ENCODE peak calls at places on chromosomes 13 and 19, in six cellular contexts. One of them, this sample, is unnamed.

GRCh38 chr13:110132178-110132975 is 174.6 kb downstream of the COL4A1 start:
- DNase-seq in esophagus squamous epithelium: no peak
- DNase-seq in GM03348: no peak
- DNase-seq in activated CD4-positive, alpha-beta T cell treated with anti-CD3 and anti-CD28 coated beads, Interleukin-2, amount 10 ng/mL, durations not matched to agents 7 days and 5 days: no peak
- DNase-seq in CD4-positive, alpha-beta T cell: no peak
- DNase-seq in stomach: no peak
- DNase-seq in this sample: no peak

GRCh38 chr19:6066661-6067646 is 43.3 kb downstream of the RFX2 start:
- DNase-seq in stomach: peak
- DNase-seq in activated CD4-positive, alpha-beta T cell treated with anti-CD3 and anti-CD28 coated beads, Interleukin-2, amount 10 ng/mL, durations not matched to agents 7 days and 5 days: no peak
- DNase-seq in GM03348: peak
- DNase-seq in esophagus squamous epithelium: peak
- DNase-seq in CD4-positive, alpha-beta T cell: no peak
- DNase-seq in this sample: peak

GRCh38 chr13:49376121-49376520 is 67.7 kb downstream of the CAB39L start:
- DNase-seq in CD4-positive, alpha-beta T cell: no peak
- DNase-seq in stomach: no peak
- DNase-seq in esophagus squamous epithelium: no peak
- DNase-seq in GM03348: no peak
- DNase-seq in activated CD4-positive, alpha-beta T cell treated with anti-CD3 and anti-CD28 coated beads, Interleukin-2, amount 10 ng/mL, durations not matched to agents 7 days and 5 days: no peak
- DNase-seq in this sample: no peak

GRCh38 chr19:708154-709141 is at the start of gene PALM:
- DNase-seq in CD4-positive, alpha-beta T cell: no peak
- DNase-seq in stomach: peak
- DNase-seq in GM03348: peak
- DNase-seq in esophagus squamous epithelium: no peak
- DNase-seq in activated CD4-positive, alpha-beta T cell treated with anti-CD3 and anti-CD28 coated beads, Interleukin-2, amount 10 ng/mL, durations not matched to agents 7 days and 5 days: no peak
- DNase-seq in this sample: peak

GRCh38 chr19:44644391-44645016 is 794 bp downstream of the PVR start:
- DNase-seq in stomach: no peak
- DNase-seq in CD4-positive, alpha-beta T cell: no peak
- DNase-seq in GM03348: no peak
- DNase-seq in activated CD4-positive, alpha-beta T cell treated with anti-CD3 and anti-CD28 coated beads, Interleukin-2, amount 10 ng/mL, durations not matched to agents 7 days and 5 days: peak
- DNase-seq in esophagus squamous epithelium: no peak
- DNase-seq in this sample: no peak

GRCh38 chr19:55178781-55179569 is 1.1 kb downstream of the SYT5 start:
- DNase-seq in CD4-positive, alpha-beta T cell: peak
- DNase-seq in activated CD4-positive, alpha-beta T cell treated with anti-CD3 and anti-CD28 coated beads, Interleukin-2, amount 10 ng/mL, durations not matched to agents 7 days and 5 days: peak
- DNase-seq in esophagus squamous epithelium: no peak
- DNase-seq in stomach: peak
- DNase-seq in GM03348: peak
- DNase-seq in this sample: peak

GRCh38 chr13:111179908-111180756 is 65.0 kb downstream of the ARHGEF7 start:
- DNase-seq in GM03348: no peak
- DNase-seq in stomach: no peak
- DNase-seq in CD4-positive, alpha-beta T cell: no peak
- DNase-seq in activated CD4-positive, alpha-beta T cell treated with anti-CD3 and anti-CD28 coated beads, Interleukin-2, amount 10 ng/mL, durations not matched to agents 7 days and 5 days: peak
- DNase-seq in esophagus squamous epithelium: no peak
- DNase-seq in this sample: no peak

GRCh38 chr19:17718467-17718987 is 753 bp upstream of the MAP1S start:
- DNase-seq in esophagus squamous epithelium: no peak
- DNase-seq in activated CD4-positive, alpha-beta T cell treated with anti-CD3 and anti-CD28 coated beads, Interleukin-2, amount 10 ng/mL, durations not matched to agents 7 days and 5 days: no peak
- DNase-seq in CD4-positive, alpha-beta T cell: no peak
- DNase-seq in GM03348: no peak
- DNase-seq in stomach: no peak
- DNase-seq in this sample: no peak

GRCh38 chr13:46598140-46598819 is 45.3 kb downstream of the LRCH1 start:
- DNase-seq in activated CD4-positive, alpha-beta T cell treated with anti-CD3 and anti-CD28 coated beads, Interleukin-2, amount 10 ng/mL, durations not matched to agents 7 days and 5 days: peak
- DNase-seq in stomach: no peak
- DNase-seq in GM03348: no peak
- DNase-seq in esophagus squamous epithelium: no peak
- DNase-seq in CD4-positive, alpha-beta T cell: no peak
- DNase-seq in this sample: no peak

GRCh38 chr19:39425744-39426143 is 10.0 kb downstream of the RPS16 start:
- DNase-seq in CD4-positive, alpha-beta T cell: no peak
- DNase-seq in activated CD4-positive, alpha-beta T cell treated with anti-CD3 and anti-CD28 coated beads, Interleukin-2, amount 10 ng/mL, durations not matched to agents 7 days and 5 days: no peak
- DNase-seq in esophagus squamous epithelium: no peak
- DNase-seq in GM03348: no peak
- DNase-seq in stomach: no peak
- DNase-seq in this sample: no peak

GRCh38 chr13:110419391-110419791 is 112.3 kb downstream of the COL4A2 start:
- DNase-seq in stomach: no peak
- DNase-seq in activated CD4-positive, alpha-beta T cell treated with anti-CD3 and anti-CD28 coated beads, Interleukin-2, amount 10 ng/mL, durations not matched to agents 7 days and 5 days: no peak
- DNase-seq in GM03348: no peak
- DNase-seq in CD4-positive, alpha-beta T cell: no peak
- DNase-seq in esophagus squamous epithelium: no peak
- DNase-seq in this sample: no peak

GRCh38 chr13:91045351-91046034 is 302.0 kb upstream of the MIR17HG start:
- DNase-seq in CD4-positive, alpha-beta T cell: no peak
- DNase-seq in esophagus squamous epithelium: no peak
- DNase-seq in stomach: no peak
- DNase-seq in activated CD4-positive, alpha-beta T cell treated with anti-CD3 and anti-CD28 coated beads, Interleukin-2, amount 10 ng/mL, durations not matched to agents 7 days and 5 days: no peak
- DNase-seq in GM03348: peak
- DNase-seq in this sample: no peak

GRCh38 chr19:48452255-48452654 is 3.1 kb upstream of the KCNJ14 start:
- DNase-seq in GM03348: no peak
- DNase-seq in esophagus squamous epithelium: no peak
- DNase-seq in activated CD4-positive, alpha-beta T cell treated with anti-CD3 and anti-CD28 coated beads, Interleukin-2, amount 10 ng/mL, durations not matched to agents 7 days and 5 days: no peak
- DNase-seq in stomach: peak
- DNase-seq in CD4-positive, alpha-beta T cell: no peak
- DNase-seq in this sample: no peak

GRCh38 chr19:18682807-18683108 is 722 bp upstream of the CRTC1 start:
- DNase-seq in CD4-positive, alpha-beta T cell: no peak
- DNase-seq in activated CD4-positive, alpha-beta T cell treated with anti-CD3 and anti-CD28 coated beads, Interleukin-2, amount 10 ng/mL, durations not matched to agents 7 days and 5 days: no peak
- DNase-seq in GM03348: no peak
- DNase-seq in esophagus squamous epithelium: no peak
- DNase-seq in stomach: no peak
- DNase-seq in this sample: no peak

This sample was measured in psoas muscle.